ENCODE peak calls at places on chromosomes 5 and 9, in four cellular contexts. E is K562, F is HepG2, X is GM12878. N is an unnamed sample.

GRCh38 chr5:126868961-126869451 is 92.1 kb downstream of the LMNB1 start:
- DNase-seq in E (no peak), F (no peak), X (no peak), N (peak)

GRCh38 chr5:68287976-68288755 is 72.6 kb downstream of the PIK3R1 start:
- DNase-seq in E (peak), F (peak), X (peak), N (peak)

GRCh38 chr5:143648696-143649095 is 163.3 kb upstream of the HMHB1 start:
- DNase-seq in E (peak), F (no peak), X (no peak), N (no peak)

GRCh38 chr9:91751922-91752321 is 198.1 kb downstream of the ROR2 start:
- DNase-seq in E (no peak), F (no peak), X (no peak), N (no peak)

GRCh38 chr5:103587185-103587748 is 24.7 kb upstream of the NUDT12 start:
- DNase-seq in E (peak), F (peak), X (no peak), N (no peak)

GRCh38 chr5:174065528-174066189 is 20.2 kb downstream of the NSG2 start:
- DNase-seq in E (no peak), F (peak), X (no peak), N (no peak)

GRCh38 chr9:87872079-87872624 is 10.5 kb upstream of the SPATA31E1 start:
- DNase-seq in E (no peak), F (no peak), X (no peak), N (no peak)

GRCh38 chr5:93790401-93790800 is 49.0 kb upstream of the POU5F2 start:
- DNase-seq in E (no peak), F (no peak), X (no peak), N (no peak)

GRCh38 chr5:102781786-102782185 is 26.7 kb downstream of the PAM start:
- DNase-seq in E (no peak), F (no peak), X (no peak), N (no peak)

DNA sequence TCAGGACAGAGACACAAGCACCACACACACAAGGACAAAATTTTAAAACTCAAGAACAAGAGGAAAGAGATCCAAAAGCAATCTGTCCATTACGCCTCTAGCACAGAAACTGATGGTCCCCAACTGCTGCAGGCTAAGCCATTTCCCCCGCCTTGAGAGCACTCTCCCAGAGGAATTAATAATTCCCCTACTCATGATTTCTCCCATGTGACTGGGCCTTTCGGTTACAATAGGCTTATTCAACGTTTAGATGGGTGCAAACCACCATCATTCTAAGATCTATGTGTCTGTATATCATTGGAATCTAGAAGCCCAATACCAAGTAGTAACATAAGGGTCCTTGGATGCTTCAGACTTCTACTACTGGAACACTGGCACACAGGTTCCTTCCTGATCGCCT is 18.8 kb downstream of the BRD8 start:
- DNase-seq in E (no peak), F (no peak), X (no peak), N (no peak)
- TF ChIP-seq TCF7 in E (no peak), F (no peak), X (no peak), N (no peak)

DNA sequence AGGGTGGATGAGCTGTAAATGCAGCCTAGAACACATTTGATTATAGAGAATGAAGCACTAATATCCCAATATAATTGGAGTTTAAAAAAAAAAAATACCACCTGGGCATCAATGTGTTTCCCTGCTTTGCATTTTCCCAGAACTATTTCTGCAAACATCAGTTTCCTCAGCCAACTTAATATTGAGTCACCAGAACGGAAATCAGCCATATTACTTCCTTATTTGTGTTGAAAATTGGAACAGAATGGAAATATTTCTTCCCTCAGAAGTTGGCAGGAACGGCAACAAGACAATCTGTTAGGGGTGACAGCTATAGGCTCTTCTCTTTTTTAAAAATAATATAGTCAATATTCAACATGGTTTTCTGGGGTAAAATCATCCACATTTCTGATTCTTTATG is 4.0 kb downstream of the MFAP3 start:
- DNase-seq in E (no peak), F (no peak), X (no peak), N (no peak)
- TF ChIP-seq TCF7 in E (no peak), F (no peak), X (no peak), N (no peak)

DNA sequence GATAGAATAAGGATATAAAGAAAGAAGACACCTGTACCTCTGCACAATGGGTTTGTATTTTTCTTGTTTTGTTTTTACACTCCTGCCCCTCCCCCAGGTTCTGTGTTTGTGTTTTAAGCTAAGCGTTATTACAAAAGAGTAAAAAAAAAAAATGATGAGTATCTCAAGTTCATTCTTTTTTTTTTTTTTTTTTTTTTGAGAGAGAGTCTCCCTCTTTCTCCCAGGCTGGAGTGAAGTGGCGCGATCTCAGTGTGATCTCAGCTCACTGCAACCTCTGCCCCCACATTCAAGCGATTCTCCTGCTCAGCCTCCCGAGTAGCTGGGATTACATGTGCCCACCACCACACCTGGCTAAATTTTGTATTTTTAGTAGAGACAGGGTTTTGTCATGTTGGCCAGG is 29.4 kb upstream of the RAI14 start:
- DNase-seq in E (no peak), F (no peak), X (no peak), N (no peak)
- TF ChIP-seq TCF7 in E (no peak), F (no peak), X (no peak), N (no peak)

DNA sequence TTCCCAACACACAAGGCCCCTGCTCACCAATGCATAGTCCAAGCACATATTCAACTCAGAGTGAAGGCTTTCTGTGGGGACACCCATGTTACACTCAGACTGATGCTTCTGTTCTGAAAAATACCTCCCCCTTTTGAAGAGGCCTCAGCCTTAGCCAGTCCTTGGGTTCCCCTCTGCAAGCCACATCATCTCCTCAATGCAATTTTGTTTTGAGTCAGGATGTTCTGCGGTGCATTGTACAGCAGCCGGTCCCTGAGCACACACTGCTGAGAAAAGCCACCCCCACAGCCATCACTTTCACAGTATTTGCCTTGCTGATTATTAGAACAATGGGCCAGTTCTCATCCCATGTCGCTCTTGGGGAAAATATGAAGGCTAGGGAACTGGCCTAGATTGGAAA is 241.2 kb downstream of the FAM114A2 start:
- DNase-seq in E (no peak), F (no peak), X (peak), N (no peak)
- TF ChIP-seq TCF7 in E (no peak), F (no peak), X (no peak), N (no peak)

DNA sequence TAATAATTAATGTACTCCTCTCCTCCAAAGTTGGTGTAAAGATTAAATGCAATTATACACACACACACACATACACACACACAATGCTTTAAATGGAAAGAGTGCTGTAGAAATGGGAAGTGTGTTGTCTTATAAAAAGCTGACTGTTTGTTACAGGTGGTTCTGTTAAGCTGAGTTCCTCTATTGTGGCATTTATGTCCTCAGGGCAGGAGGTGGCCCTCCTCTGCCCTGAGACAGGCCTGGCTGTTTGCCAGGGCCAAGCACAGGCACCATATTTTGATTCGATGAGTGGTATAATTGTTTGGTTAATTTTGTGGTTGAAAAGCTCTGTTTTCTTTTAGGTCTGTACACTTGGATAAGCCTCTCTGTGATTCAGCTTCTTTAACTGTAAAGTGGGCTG is 573.9 kb downstream of the KIF4B start:
- DNase-seq in E (no peak), F (no peak), X (no peak), N (no peak)
- TF ChIP-seq TCF7 in E (no peak), F (no peak), X (no peak), N (no peak)

DNA sequence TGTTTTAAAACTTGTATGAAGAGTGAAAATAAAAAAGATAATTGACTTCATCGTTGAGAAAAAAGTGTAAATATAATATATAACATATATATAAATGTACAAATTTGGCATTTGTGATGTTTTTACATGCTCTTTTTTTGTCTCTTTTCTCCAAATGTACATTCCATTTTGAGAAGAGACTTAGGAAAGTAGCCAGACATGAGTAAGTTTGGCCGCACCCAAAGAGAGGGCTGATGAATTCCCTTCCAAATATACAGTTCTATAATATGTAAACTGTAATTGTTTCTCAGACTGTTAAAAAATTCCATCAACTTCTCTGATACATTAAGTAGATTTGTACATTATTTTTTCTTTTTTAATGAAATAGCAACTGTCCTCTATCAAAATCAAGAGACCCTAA is 193.2 kb upstream of the MAP3K1 start:
- DNase-seq in E (no peak), F (no peak), X (no peak), N (no peak)
- TF ChIP-seq TCF7 in E (no peak), F (no peak), X (no peak), N (no peak)

N was measured in WTC11.